ENCODE peak calls at places on chromosomes 2 and 18, in five cellular contexts. One of them, this sample, is unnamed. For H3K4me1 and H3K36me3, the result is how much of the 10 kb centered on the place peaks cover.

GRCh38 chr2:210399440-210400041 is 77.0 kb downstream of the LANCL1 start:
- DNase-seq in Panc1: no peak
- DNase-seq in GM23338: no peak
- DNase-seq in SK-N-SH: no peak
- DNase-seq in HepG2: peak
- DNase-seq in this sample: no peak

GRCh38 chr2:233026211-233026813 is 6.2 kb upstream of the NEU2 start:
- DNase-seq in Panc1: no peak
- DNase-seq in GM23338: peak
- DNase-seq in SK-N-SH: no peak
- DNase-seq in HepG2: no peak
- DNase-seq in this sample: no peak

GRCh38 chr2:43482974-43483373 is 112.9 kb downstream of the THADA start:
- DNase-seq in Panc1: no peak
- DNase-seq in GM23338: no peak
- DNase-seq in SK-N-SH: no peak
- DNase-seq in HepG2: no peak
- DNase-seq in this sample: no peak

GRCh38 chr2:38751847-38752410 is 768 bp upstream of the SRSF7 start:
- DNase-seq in Panc1: no peak
- DNase-seq in GM23338: peak
- DNase-seq in SK-N-SH: no peak
- DNase-seq in HepG2: peak
- DNase-seq in this sample: no peak

GRCh38 chr2:149456285-149456684 is 125.9 kb downstream of the LYPD6 start:
- DNase-seq in Panc1: no peak
- DNase-seq in GM23338: peak
- DNase-seq in SK-N-SH: no peak
- DNase-seq in HepG2: peak
- DNase-seq in this sample: no peak

GRCh38 chr2:226970362-226970761 is 134.5 kb downstream of the RHBDD1 start:
- DNase-seq in Panc1: no peak
- DNase-seq in GM23338: no peak
- DNase-seq in SK-N-SH: no peak
- DNase-seq in HepG2: no peak
- DNase-seq in this sample: no peak

GRCh38 chr2:65320042-65320711 is 92.5 kb downstream of the ACTR2 start:
- DNase-seq in Panc1: peak
- DNase-seq in GM23338: peak
- DNase-seq in SK-N-SH: no peak
- DNase-seq in HepG2: peak
- DNase-seq in this sample: no peak

GRCh38 chr2:74441690-74442482 is at the start of gene RTKN:
- DNase-seq in Panc1: no peak
- DNase-seq in GM23338: peak
- DNase-seq in SK-N-SH: no peak
- DNase-seq in HepG2: peak
- DNase-seq in this sample: peak

GRCh38 chr2:53422979-53423378 is 344.6 kb upstream of the CHAC2 start:
- DNase-seq in Panc1: no peak
- DNase-seq in GM23338: peak
- DNase-seq in SK-N-SH: peak
- DNase-seq in HepG2: peak
- DNase-seq in this sample: peak

GRCh38 chr2:70703900-70704549 is 64.0 kb downstream of the ADD2 start:
- DNase-seq in Panc1: no peak
- DNase-seq in GM23338: no peak
- DNase-seq in SK-N-SH: peak
- DNase-seq in HepG2: no peak
- DNase-seq in this sample: no peak

GRCh38 chr2:142865924-142866323 is 11.5 kb upstream of the KYNU start:
- DNase-seq in Panc1: no peak
- DNase-seq in GM23338: no peak
- DNase-seq in SK-N-SH: no peak
- DNase-seq in HepG2: no peak
- DNase-seq in this sample: no peak

GRCh38 chr2:159123786-159124185 is 155.3 kb downstream of the TANC1 start:
- DNase-seq in Panc1: no peak
- DNase-seq in GM23338: no peak
- DNase-seq in SK-N-SH: no peak
- DNase-seq in HepG2: no peak
- DNase-seq in this sample: no peak
- TF ChIP-seq POLR2AphosphoS5 in Panc1: no peak
- TF ChIP-seq POLR2AphosphoS5 in GM23338: no peak
- TF ChIP-seq POLR2AphosphoS5 in SK-N-SH: no peak
- TF ChIP-seq POLR2AphosphoS5 in HepG2: no peak
- TF ChIP-seq POLR2AphosphoS5 in this sample: no peak

GRCh38 chr2:134232868-134233732 is 20.8 kb upstream of the MGAT5 start:
- DNase-seq in Panc1: no peak
- DNase-seq in GM23338: no peak
- DNase-seq in SK-N-SH: no peak
- DNase-seq in HepG2: no peak
- DNase-seq in this sample: no peak

GRCh38 chr2:134232461-134232860 is 21.4 kb upstream of the MGAT5 start:
- DNase-seq in Panc1: no peak
- DNase-seq in GM23338: no peak
- DNase-seq in SK-N-SH: no peak
- DNase-seq in HepG2: no peak
- DNase-seq in this sample: no peak

GRCh38 chr2:134230885-134231284 is 23.0 kb upstream of the MGAT5 start:
- DNase-seq in Panc1: no peak
- DNase-seq in GM23338: no peak
- DNase-seq in SK-N-SH: no peak
- DNase-seq in HepG2: no peak
- DNase-seq in this sample: no peak

GRCh38 chr2:134231296-134231964 is 22.4 kb upstream of the MGAT5 start:
- DNase-seq in Panc1: no peak
- DNase-seq in GM23338: no peak
- DNase-seq in SK-N-SH: no peak
- DNase-seq in HepG2: no peak
- DNase-seq in this sample: no peak

DNA sequence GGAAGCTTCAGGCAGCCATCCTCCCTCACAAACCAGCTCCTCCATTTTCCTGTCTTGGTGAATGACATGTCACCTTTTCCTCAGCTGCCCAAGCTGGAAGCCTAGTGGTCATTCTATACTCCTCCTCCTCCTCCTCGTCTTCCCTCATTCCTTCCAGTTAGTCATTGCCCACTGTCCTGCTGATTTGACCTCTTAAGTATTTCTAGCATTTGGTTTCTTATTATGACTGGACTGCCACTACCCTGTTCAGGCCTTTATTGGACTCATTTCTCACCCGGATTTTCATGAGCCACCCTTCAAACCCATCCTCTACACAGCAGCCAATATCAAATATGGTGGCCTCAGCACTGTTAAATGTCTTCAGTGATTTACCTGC is 21.9 kb upstream of the MGAT5 start:
- DNase-seq in Panc1: no peak
- DNase-seq in GM23338: no peak
- DNase-seq in SK-N-SH: no peak
- DNase-seq in HepG2: no peak
- DNase-seq in this sample: no peak
- H3K4me1 ChIP-seq in Panc1: under half
- H3K4me1 ChIP-seq in GM23338: under half
- H3K4me1 ChIP-seq in SK-N-SH: under half
- H3K4me1 ChIP-seq in HepG2: under half
- H3K4me1 ChIP-seq in this sample: under half

GRCh38 chr2:135557533-135557932 is 26.2 kb downstream of the R3HDM1 start:
- DNase-seq in Panc1: no peak
- DNase-seq in GM23338: no peak
- DNase-seq in SK-N-SH: no peak
- DNase-seq in HepG2: no peak
- DNase-seq in this sample: no peak
- H3K36me3 ChIP-seq in Panc1: under half
- H3K36me3 ChIP-seq in GM23338: under half
- H3K36me3 ChIP-seq in SK-N-SH: under half
- H3K36me3 ChIP-seq in HepG2: under half
- H3K36me3 ChIP-seq in this sample: under half

GRCh38 chr2:32277674-32278475 is at the start of gene YIPF4:
- DNase-seq in Panc1: peak
- DNase-seq in GM23338: peak
- DNase-seq in SK-N-SH: peak
- DNase-seq in HepG2: peak
- DNase-seq in this sample: peak
- TF ChIP-seq POLR2AphosphoS5 in Panc1: peak
- TF ChIP-seq POLR2AphosphoS5 in GM23338: peak
- TF ChIP-seq POLR2AphosphoS5 in SK-N-SH: peak
- TF ChIP-seq POLR2AphosphoS5 in HepG2: peak
- TF ChIP-seq POLR2AphosphoS5 in this sample: peak

GRCh38 chr18:23995180-23995579 is 19.4 kb upstream of the TTC39C start:
- DNase-seq in Panc1: no peak
- DNase-seq in GM23338: no peak
- DNase-seq in SK-N-SH: no peak
- DNase-seq in HepG2: no peak
- DNase-seq in this sample: no peak
- H3K4me1 ChIP-seq in Panc1: under half
- H3K4me1 ChIP-seq in GM23338: under half
- H3K4me1 ChIP-seq in SK-N-SH: under half
- H3K4me1 ChIP-seq in HepG2: under half
- H3K4me1 ChIP-seq in this sample: under half

This sample was measured in prostate gland.